ENCODE peak calls at places on chromosomes 5 and 9, in five cellular contexts. N is right lobe of liver, T is psoas muscle, G is testis, R is neural progenitor cell. W is an unnamed sample. For H3K36me3, the result is how much of the 10 kb centered on the place peaks cover.

GRCh38 chr5:172559004-172559932 is 81.8 kb upstream of the NEURL1B start:
- DNase-seq in G (peak), R (no peak), N (no peak), T (peak), W (peak)

GRCh38 chr9:79637180-79637925 is 65.6 kb downstream of the TLE4 start:
- DNase-seq in R (no peak), G (no peak), N (no peak), T (no peak), W (no peak)

GRCh38 chr9:119268985-119269384 is 100.2 kb downstream of the BRINP1 start:
- DNase-seq in T (no peak), G (no peak), N (no peak), R (no peak), W (no peak)

GRCh38 chr5:137808503-137809135 is 54.5 kb upstream of the HNRNPA0 start:
- DNase-seq in T (no peak), G (no peak), N (no peak), R (no peak), W (no peak)

GRCh38 chr5:131353991-131354390 is 90.1 kb downstream of the CDC42SE2 start:
- DNase-seq in G (no peak), N (no peak), T (no peak), R (no peak), W (no peak)

GRCh38 chr5:93578813-93579560 is 2.0 kb downstream of the NR2F1-AS1 start:
- DNase-seq in N (peak), R (peak), T (no peak), G (no peak), W (no peak)

GRCh38 chr9:113828211-113828610 is 47.9 kb upstream of the ZNF618 start:
- DNase-seq in R (no peak), N (no peak), T (no peak), G (no peak), W (peak)

GRCh38 chr5:125703616-125704015 is 719.6 kb upstream of the GRAMD2B start:
- DNase-seq in N (no peak), R (no peak), T (no peak), G (no peak), W (peak)

GRCh38 chr5:173890195-173890951 is 2.2 kb downstream of the CPEB4 start:
- DNase-seq in G (peak), N (peak), T (peak), R (peak), W (peak)

GRCh38 chr5:113186061-113186460 is 209.5 kb downstream of the DCP2 start:
- DNase-seq in T (no peak), G (no peak), N (no peak), R (no peak), W (no peak)

GRCh38 chr5:113187879-113188278 is 211.3 kb downstream of the DCP2 start:
- DNase-seq in N (no peak), R (no peak), T (no peak), G (no peak), W (no peak)

GRCh38 chr5:113190347-113190746 is 213.7 kb downstream of the DCP2 start:
- DNase-seq in G (no peak), T (no peak), N (no peak), R (peak), W (no peak)

GRCh38 chr5:113188454-113188853 is 211.9 kb downstream of the DCP2 start:
- DNase-seq in R (no peak), T (no peak), G (no peak), N (no peak), W (no peak)

GRCh38 chr5:113189291-113189690 is 212.7 kb downstream of the DCP2 start:
- DNase-seq in G (no peak), R (no peak), T (no peak), N (no peak), W (no peak)
- H3K36me3 ChIP-seq in G (under half), R (under half), T (under half), N (under half), W (under half)

DNA sequence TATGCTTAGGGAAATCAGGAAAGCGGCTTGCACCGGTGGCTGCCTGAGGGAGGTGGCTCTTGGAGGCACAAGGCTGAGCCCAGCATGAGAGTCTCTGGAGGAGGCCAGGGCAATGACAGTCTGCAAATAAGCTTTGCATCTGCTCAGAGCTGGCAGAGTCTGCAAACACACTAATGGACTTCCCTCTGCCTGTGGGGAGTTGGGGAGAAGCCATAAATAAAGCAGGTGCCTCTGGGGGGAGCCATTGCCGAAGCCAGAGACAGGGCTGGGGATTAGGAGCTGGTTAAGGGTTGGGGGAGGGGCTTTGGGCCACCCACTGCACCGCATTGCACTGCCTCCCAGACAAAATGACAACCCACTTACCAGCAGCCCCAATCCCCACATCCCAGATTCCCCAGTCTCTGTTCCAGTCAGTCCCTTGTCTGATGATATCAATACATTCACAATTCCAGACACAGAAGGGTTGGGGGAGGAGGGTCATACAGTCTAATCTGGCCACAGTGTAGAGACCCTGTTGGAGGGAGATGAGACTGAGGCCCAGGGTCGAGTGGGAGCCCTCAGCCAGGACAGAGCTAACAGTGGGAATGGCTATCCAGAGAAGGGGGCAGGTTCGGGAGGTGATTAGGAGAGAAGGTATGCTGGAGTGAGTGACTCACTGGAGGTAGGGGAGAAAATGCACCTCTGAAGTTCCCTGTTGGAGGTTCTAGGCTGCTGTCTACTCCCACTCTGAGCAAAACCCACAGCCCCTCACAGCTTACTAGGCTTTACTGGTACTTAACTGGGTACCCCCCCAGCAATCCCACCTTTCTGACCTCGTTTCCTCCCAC is 53.7 kb downstream of the PAX5 start:
- DNase-seq in N (no peak), R (peak), T (no peak), G (no peak), W (peak)
- H3K36me3 ChIP-seq in N (under half), R (under half), T (under half), G (under half), W (under half)

DNA sequence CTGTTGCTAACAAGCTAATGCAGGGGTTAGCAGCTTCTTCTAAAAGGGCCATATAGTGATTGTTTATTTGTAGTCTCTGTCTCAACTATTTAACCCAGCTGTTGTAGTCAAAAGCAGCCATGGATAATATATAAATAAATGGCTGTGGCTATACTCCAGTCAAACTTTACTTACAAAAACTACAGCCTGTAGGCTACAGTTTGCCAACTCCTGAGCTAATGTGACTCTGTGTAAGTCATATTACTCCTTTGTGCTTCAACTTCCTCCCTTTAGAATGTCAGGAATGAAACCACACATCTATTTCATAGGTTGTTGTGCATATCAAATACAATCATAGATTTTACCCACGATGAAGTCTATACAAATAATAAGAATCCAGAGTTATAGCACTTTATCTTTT is 21.7 kb downstream of the STOM start:
- DNase-seq in T (no peak), G (no peak), R (no peak), N (no peak), W (no peak)
- H3K36me3 ChIP-seq in T (half or more), G (under half), R (under half), N (half or more), W (under half)

DNA sequence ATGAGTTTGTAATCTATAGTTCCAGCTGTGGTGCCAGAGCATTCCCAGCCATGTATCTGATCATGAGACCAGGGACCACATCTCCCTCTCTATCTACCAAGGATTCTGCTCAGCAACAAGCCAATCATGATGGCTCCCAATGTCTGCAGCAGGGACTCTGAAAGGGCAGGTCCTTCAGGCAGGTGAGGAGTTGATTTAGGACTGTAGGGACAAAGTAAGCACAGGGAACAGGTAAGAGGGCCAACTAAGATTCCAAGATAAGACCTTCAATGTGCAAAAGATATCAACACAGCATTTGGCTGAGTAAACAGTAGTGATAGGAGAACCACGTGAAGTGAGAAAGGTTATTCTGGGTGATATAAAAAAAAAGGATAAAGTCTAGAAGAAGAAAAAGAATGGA is 8.5 kb downstream of the XPA start:
- DNase-seq in R (no peak), G (no peak), T (no peak), N (no peak), W (no peak)
- H3K36me3 ChIP-seq in R (under half), G (under half), T (half or more), N (under half), W (under half)

GRCh38 chr5:43123887-43124286 is 3.2 kb downstream of the ZNF131 start:
- DNase-seq in R (no peak), T (no peak), G (no peak), N (no peak), W (no peak)
- H3K36me3 ChIP-seq in R (under half), T (half or more), G (under half), N (under half), W (under half)